ENCODE peak calls at places on chromosomes 3 and 15, in six cellular contexts. N, V, O, M, D and X are unnamed samples. For H3K36me3, the result is how much of the 10 kb centered on the place peaks cover.

GRCh38 chr3:195896361-195897080 is 11.8 kb downstream of the TNK2 start:
- DNase-seq in N (peak), V (no peak), O (no peak), M (no peak), D (peak), X (no peak)

GRCh38 chr3:184156522-184156955 is 1.4 kb downstream of the DVL3 start:
- DNase-seq in N (peak), V (peak), O (peak), M (no peak), D (peak), X (no peak)

GRCh38 chr15:90205886-90206285 is 4.8 kb downstream of the SEMA4B start:
- DNase-seq in N (no peak), V (no peak), O (peak), M (no peak), D (peak), X (peak)

GRCh38 chr15:91456921-91457320 is 356.9 kb downstream of the SV2B start:
- DNase-seq in N (peak), V (no peak), O (no peak), M (no peak), D (no peak), X (peak)

GRCh38 chr3:87088984-87089841 is 98.3 kb upstream of the VGLL3 start:
- DNase-seq in N (peak), V (peak), O (peak), M (no peak), D (peak), X (peak)

GRCh38 chr3:35639251-35640185 is at the start of gene ARPP21:
- DNase-seq in N (no peak), V (no peak), O (peak), M (no peak), D (peak), X (no peak)

GRCh38 chr3:60528651-60529050 is 722.6 kb downstream of the FHIT start:
- DNase-seq in N (no peak), V (no peak), O (no peak), M (no peak), D (no peak), X (no peak)

GRCh38 chr3:82311901-82312300 is 550.5 kb upstream of the GBE1 start:
- DNase-seq in N (no peak), V (no peak), O (no peak), M (no peak), D (no peak), X (peak)

GRCh38 chr3:57030711-57031110 is 29.8 kb upstream of the SPATA12 start:
- DNase-seq in N (no peak), V (no peak), O (peak), M (no peak), D (no peak), X (no peak)

GRCh38 chr3:99236576-99236975 is 335.1 kb upstream of the DCBLD2 start:
- DNase-seq in N (peak), V (no peak), O (no peak), M (no peak), D (no peak), X (peak)

GRCh38 chr3:190013943-190014924 is 106.5 kb downstream of the P3H2 start:
- DNase-seq in N (no peak), V (no peak), O (no peak), M (no peak), D (no peak), X (peak)

GRCh38 chr3:135311699-135312098 is 516.6 kb downstream of the EPHB1 start:
- DNase-seq in N (no peak), V (no peak), O (no peak), M (peak), D (no peak), X (peak)

GRCh38 chr3:115977866-115978265 is 354.6 kb downstream of the GAP43 start:
- DNase-seq in N (no peak), V (no peak), O (no peak), M (no peak), D (no peak), X (no peak)

GRCh38 chr3:177944228-177944661 is 592.0 kb upstream of the KCNMB2 start:
- DNase-seq in N (peak), V (no peak), O (no peak), M (no peak), D (no peak), X (no peak)

GRCh38 chr15:74245342-74245931 is 9.3 kb downstream of the CCDC33 start:
- DNase-seq in N (no peak), V (no peak), O (no peak), M (no peak), D (no peak), X (no peak)

GRCh38 chr3:12135029-12135634 is 23.6 kb downstream of the TIMP4 start:
- DNase-seq in N (peak), V (peak), O (peak), M (no peak), D (peak), X (peak)

GRCh38 chr3:115792206-115792955 is 169.1 kb downstream of the GAP43 start:
- DNase-seq in N (peak), V (no peak), O (no peak), M (no peak), D (no peak), X (peak)

GRCh38 chr3:184765730-184766074 is 46.3 kb upstream of the VPS8 start:
- DNase-seq in N (peak), V (no peak), O (no peak), M (no peak), D (no peak), X (peak)

GRCh38 chr15:68402432-68403160 is 29.4 kb downstream of the ITGA11 start:
- DNase-seq in N (no peak), V (peak), O (no peak), M (peak), D (no peak), X (no peak)

GRCh38 chr3:63967675-63968611 is 55.4 kb downstream of the PSMD6 start:
- DNase-seq in N (peak), V (peak), O (peak), M (no peak), D (no peak), X (peak)

GRCh38 chr3:179732661-179733348 is 80.0 kb downstream of the USP13 start:
- DNase-seq in N (no peak), V (no peak), O (no peak), M (peak), D (no peak), X (no peak)

GRCh38 chr15:78073026-78073425 is 4.5 kb downstream of the TBC1D2B start:
- DNase-seq in N (no peak), V (no peak), O (no peak), M (no peak), D (no peak), X (no peak)

GRCh38 chr3:188782725-188783124 is 389.0 kb upstream of the TPRG1 start:
- DNase-seq in N (no peak), V (no peak), O (no peak), M (no peak), D (no peak), X (no peak)

GRCh38 chr3:110900583-110900982 is 171.0 kb upstream of the NECTIN3 start:
- DNase-seq in N (peak), V (no peak), O (no peak), M (no peak), D (no peak), X (no peak)

GRCh38 chr15:65277015-65277414 is 9.7 kb downstream of the PARP16 start:
- DNase-seq in N (no peak), V (no peak), O (no peak), M (no peak), D (no peak), X (no peak)

DNA sequence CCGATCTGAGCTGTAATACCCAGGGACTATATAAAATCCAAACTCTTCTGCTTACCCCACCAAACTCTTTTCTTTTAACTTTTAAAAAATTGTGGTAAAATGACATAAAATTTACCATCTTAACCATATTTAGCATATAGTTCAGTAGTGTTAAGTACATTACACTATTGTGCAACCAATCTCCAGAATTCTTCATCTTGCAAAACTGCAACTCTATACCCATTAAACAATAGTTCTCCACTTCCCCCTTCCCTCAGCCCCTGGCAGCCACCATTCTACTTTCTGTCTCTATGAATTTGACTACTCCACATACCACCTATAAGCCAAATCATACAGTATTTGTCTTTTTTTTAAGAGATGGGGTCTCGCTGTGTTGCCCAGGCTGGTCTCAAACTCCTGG is 38.7 kb downstream of the SENP8 start:
- DNase-seq in N (no peak), V (no peak), O (no peak), M (no peak), D (no peak), X (no peak)
- H3K4me3 ChIP-seq in N (no peak), V (no peak), O (no peak), M (no peak), D (no peak), X (no peak)

GRCh38 chr3:146026547-146026946 is 134.4 kb downstream of the PLOD2 start:
- DNase-seq in N (no peak), V (no peak), O (no peak), M (no peak), D (no peak), X (no peak)
- TF ChIP-seq CTCF in N (no peak), V (no peak), O (no peak), M (no peak), D (no peak), X (no peak)

GRCh38 chr15:34984884-34985630 is 3.0 kb downstream of the ZNF770 start:
- DNase-seq in N (peak), V (no peak), O (no peak), M (no peak), D (no peak), X (peak)
- H3K36me3 ChIP-seq in N (under half), V (under half), O (under half), M (under half), D (under half), X (under half)

GRCh38 chr3:194307849-194308248 is 43.3 kb downstream of the CPN2 start:
- DNase-seq in N (no peak), V (peak), O (no peak), M (no peak), D (no peak), X (no peak)
- H3K4me3 ChIP-seq in N (no peak), V (no peak), O (no peak), M (no peak), D (no peak), X (no peak)

GRCh38 chr3:28316226-28316625 is 32.3 kb upstream of the ZCWPW2 start:
- DNase-seq in N (peak), V (no peak), O (no peak), M (no peak), D (no peak), X (no peak)

GRCh38 chr3:28315711-28316110 is 32.8 kb upstream of the ZCWPW2 start:
- DNase-seq in N (no peak), V (no peak), O (no peak), M (no peak), D (no peak), X (no peak)

GRCh38 chr3:28320981-28321380 is 27.5 kb upstream of the ZCWPW2 start:
- DNase-seq in N (no peak), V (no peak), O (no peak), M (no peak), D (no peak), X (no peak)

GRCh38 chr3:28322464-28322863 is 26.1 kb upstream of the ZCWPW2 start:
- DNase-seq in N (peak), V (no peak), O (no peak), M (no peak), D (no peak), X (peak)

DNA sequence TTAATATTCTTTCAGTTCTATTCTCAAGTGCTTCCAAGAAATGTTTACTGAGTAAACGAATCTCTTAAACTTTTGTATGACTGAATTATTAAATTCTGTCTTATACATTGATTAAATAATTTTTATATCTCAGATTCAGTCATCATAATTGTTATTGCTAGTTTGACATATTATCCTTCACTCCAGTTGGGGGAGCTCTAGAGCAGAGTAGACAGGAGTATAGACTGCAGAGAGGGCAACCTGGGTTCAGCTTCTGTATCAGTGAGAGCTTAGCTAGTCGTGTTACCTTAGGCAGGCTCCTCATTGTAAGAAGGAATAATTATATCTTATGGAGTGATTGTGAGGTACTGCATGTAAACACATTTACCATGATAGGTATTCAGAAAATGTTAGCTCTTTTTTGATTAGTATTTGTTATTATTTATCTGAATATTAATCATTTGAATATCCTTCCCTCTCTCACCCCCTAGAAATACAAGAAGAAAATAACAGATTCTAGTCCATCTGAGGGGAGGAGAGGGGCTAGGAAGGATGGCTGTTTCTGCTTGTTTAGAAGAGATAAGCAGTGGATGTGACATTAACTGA is 31.0 kb upstream of the ZCWPW2 start:
- DNase-seq in N (peak), V (no peak), O (no peak), M (no peak), D (no peak), X (peak)
- TF ChIP-seq CTCF in N (peak), V (peak), O (peak), M (peak), D (peak), X (peak)

GRCh38 chr15:93046120-93046519 is 42.9 kb downstream of the RGMA start:
- DNase-seq in N (no peak), V (no peak), O (no peak), M (no peak), D (no peak), X (no peak)

GRCh38 chr15:93046721-93047120 is 42.3 kb downstream of the RGMA start:
- DNase-seq in N (no peak), V (no peak), O (peak), M (no peak), D (peak), X (no peak)

GRCh38 chr15:93043621-93044300 is 45.2 kb downstream of the RGMA start:
- DNase-seq in N (no peak), V (no peak), O (no peak), M (no peak), D (peak), X (no peak)

GRCh38 chr15:93044301-93045190 is 44.5 kb downstream of the RGMA start:
- DNase-seq in N (no peak), V (no peak), O (no peak), M (no peak), D (peak), X (no peak)

DNA sequence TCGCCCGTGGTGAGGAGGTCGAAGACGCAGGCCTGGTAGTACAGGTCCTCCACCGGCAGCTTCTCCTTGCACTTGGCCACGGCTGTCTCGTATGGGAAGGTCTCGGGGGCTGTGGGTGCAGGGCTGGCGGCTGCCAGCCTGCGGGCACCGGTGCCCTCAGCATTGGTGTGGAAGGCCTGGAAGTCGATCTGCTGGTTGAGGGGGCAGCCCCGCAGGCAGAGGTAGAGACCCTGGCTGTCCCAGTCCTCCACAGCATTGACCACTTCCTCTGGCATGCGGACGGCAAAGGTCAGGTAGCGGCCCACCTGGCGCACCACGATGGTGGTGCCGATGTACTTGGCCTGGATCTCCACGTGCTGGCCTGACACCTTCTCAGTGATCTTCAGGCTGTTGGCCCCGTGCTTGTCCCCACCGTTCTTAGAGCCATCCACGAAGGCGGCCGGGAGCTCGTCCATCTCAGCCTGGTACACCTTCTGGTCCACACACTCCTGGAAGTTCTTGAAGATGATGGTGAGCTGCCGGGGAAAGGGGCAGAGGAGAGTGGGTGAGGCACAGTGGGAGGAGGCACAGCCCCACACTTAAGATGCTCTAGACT is 43.7 kb downstream of the RGMA start:
- DNase-seq in N (no peak), V (no peak), O (peak), M (no peak), D (peak), X (no peak)
- H3K36me3 ChIP-seq in N (under half), V (half or more), O (under half), M (half or more), D (under half), X (under half)

DNA sequence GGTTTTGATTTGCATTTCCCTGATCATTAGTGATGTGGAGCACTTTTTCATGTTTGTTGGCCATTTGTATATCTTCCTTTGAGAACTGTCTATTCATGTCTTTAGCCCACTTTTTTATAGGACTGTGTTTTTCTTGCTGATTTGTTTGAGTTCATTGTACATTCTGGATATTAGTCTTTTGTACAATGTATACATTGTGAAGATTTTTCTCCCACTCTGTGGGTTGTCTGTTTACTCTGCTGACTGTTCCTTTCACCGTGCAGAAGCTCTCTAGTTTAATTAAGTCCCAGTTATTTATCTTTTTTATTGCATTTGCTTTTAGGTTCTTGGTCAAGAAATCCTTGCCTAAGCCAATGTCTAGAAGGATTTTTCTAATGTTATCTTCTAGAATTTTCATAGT is 91.1 kb upstream of the ATP11B start:
- DNase-seq in N (no peak), V (no peak), O (no peak), M (no peak), D (no peak), X (no peak)
- H3K4me3 ChIP-seq in N (no peak), V (no peak), O (no peak), M (no peak), D (no peak), X (no peak)